ENCODE peak calls at places on chromosome 16, in seven cellular contexts. K is iPS DF 6.9; D is small intestine; O is CD8-positive, alpha-beta memory T cell; R is aorta; W is naive thymus-derived CD4-positive, alpha-beta T cell; E is prostate gland. I is an unnamed sample. For H3K36me3 and H3K4me1, the result is how much of the 10 kb centered on the place peaks cover.

GRCh38 chr16:65125871-65126270 is 4.0 kb upstream of the CDH11 start:
- DNase-seq in E (no peak), O (no peak), K (no peak), W (no peak), D (no peak), R (no peak), I (no peak)

GRCh38 chr16:2942045-2942444 is 22.0 kb upstream of the KREMEN2 start:
- DNase-seq in E (no peak), O (no peak), W (no peak), R (no peak), K (no peak), D (no peak), I (no peak)

GRCh38 chr16:65538945-65539344 is 417.1 kb upstream of the CDH11 start:
- DNase-seq in E (no peak), R (no peak), W (no peak), K (no peak), D (no peak), O (no peak), I (no peak)

GRCh38 chr16:10521681-10522274 is 58.6 kb downstream of the EMP2 start:
- DNase-seq in O (peak), E (peak), K (no peak), W (peak), R (no peak), D (peak), I (peak)

GRCh38 chr16:66844342-66845079 is at the start of gene CA7:
- DNase-seq in R (no peak), E (no peak), K (no peak), W (no peak), D (no peak), O (no peak), I (no peak)

GRCh38 chr16:12903325-12904040 is 2.1 kb downstream of the SHISA9 start:
- DNase-seq in K (no peak), W (no peak), D (no peak), E (no peak), O (no peak), R (no peak), I (no peak)

GRCh38 chr16:10170016-10170415 is 12.2 kb downstream of the GRIN2A start:
- DNase-seq in K (no peak), R (no peak), D (no peak), O (no peak), W (no peak), E (no peak), I (no peak)

GRCh38 chr16:30185683-30186421 is 2.5 kb downstream of the CORO1A start:
- DNase-seq in K (no peak), D (peak), O (peak), W (peak), R (peak), E (no peak), I (no peak)

GRCh38 chr16:25035494-25036405 is 20.6 kb upstream of the ARHGAP17 start:
- DNase-seq in D (peak), E (no peak), W (no peak), K (no peak), R (no peak), O (no peak), I (no peak)

GRCh38 chr16:58658796-58659211 is 25.8 kb downstream of the SLC38A7 start:
- DNase-seq in E (no peak), K (no peak), R (no peak), O (no peak), W (no peak), D (no peak), I (no peak)

GRCh38 chr16:11534262-11534661 is 52.5 kb downstream of the LITAF start:
- DNase-seq in R (no peak), D (no peak), O (no peak), W (no peak), E (no peak), K (no peak), I (no peak)

GRCh38 chr16:53991181-53992056 is 287.5 kb downstream of the FTO start:
- DNase-seq in K (no peak), W (no peak), E (peak), O (no peak), D (peak), R (no peak), I (no peak)

GRCh38 chr16:20327444-20328041 is at the start of gene GP2:
- DNase-seq in W (no peak), D (peak), O (no peak), K (no peak), R (no peak), E (peak), I (no peak)

GRCh38 chr16:89179148-89179484 is 7.6 kb downstream of the CDH15 start:
- DNase-seq in E (no peak), O (no peak), W (no peak), D (no peak), R (no peak), K (no peak), I (no peak)

GRCh38 chr16:89179656-89180315 is 8.2 kb downstream of the CDH15 start:
- DNase-seq in R (no peak), D (no peak), O (no peak), K (no peak), E (no peak), W (no peak), I (no peak)

GRCh38 chr16:89177501-89177900 is 6.0 kb downstream of the CDH15 start:
- DNase-seq in O (no peak), D (no peak), W (no peak), K (no peak), R (no peak), E (no peak), I (no peak)

GRCh38 chr16:89176717-89177116 is 5.2 kb downstream of the CDH15 start:
- DNase-seq in K (no peak), E (no peak), W (no peak), D (no peak), O (no peak), R (no peak), I (no peak)

GRCh38 chr16:89178453-89179147 is 7.1 kb downstream of the CDH15 start:
- DNase-seq in R (no peak), K (no peak), W (no peak), E (no peak), O (no peak), D (no peak), I (no peak)
- H3K36me3 ChIP-seq in R (under half), K (under half), W (under half), E (under half), O (under half), D (under half), I (under half)

GRCh38 chr16:82884320-82884898 is 257.6 kb downstream of the CDH13 start:
- DNase-seq in D (no peak), K (no peak), E (no peak), R (no peak), O (no peak), W (no peak), I (no peak)
- H3K4me1 ChIP-seq in D (under half), K (under half), E (under half), R (under half), O (under half), W (under half), I (under half)

GRCh38 chr16:79595261-79595660 is 5.3 kb downstream of the MAF start:
- DNase-seq in W (no peak), O (no peak), K (no peak), R (no peak), E (no peak), D (no peak), I (no peak)

GRCh38 chr16:79592150-79592549 is 8.4 kb downstream of the MAF start:
- DNase-seq in R (no peak), D (no peak), E (no peak), O (no peak), W (no peak), K (no peak), I (no peak)

GRCh38 chr16:79595916-79596450 is 4.6 kb downstream of the MAF start:
- DNase-seq in D (no peak), O (no peak), E (no peak), R (no peak), K (no peak), W (no peak), I (no peak)

GRCh38 chr16:79593754-79594153 is 6.8 kb downstream of the MAF start:
- DNase-seq in R (no peak), K (no peak), D (no peak), E (no peak), W (no peak), O (no peak), I (no peak)

DNA sequence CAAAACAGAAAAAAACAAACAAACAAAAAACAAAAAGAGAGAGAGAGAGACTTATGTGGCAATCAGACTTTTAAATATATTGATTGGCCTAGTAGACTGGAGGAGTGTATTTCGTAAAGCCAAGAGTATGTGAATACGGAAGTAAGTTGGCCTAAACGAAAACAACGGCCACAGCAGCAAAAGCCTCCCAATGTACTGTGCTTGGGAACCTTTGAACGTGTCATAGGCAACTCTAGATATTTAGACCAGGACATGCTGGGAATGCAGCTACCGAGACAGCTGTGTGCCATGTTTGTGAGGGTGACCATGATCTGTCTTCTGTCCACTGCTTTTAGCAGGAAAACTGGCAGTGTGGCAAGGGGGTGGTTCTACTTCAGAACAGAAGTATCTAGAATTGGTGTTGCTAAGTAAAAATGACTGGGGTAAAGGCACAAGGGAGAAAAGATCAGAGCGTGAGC is 7.4 kb downstream of the MAF start:
- DNase-seq in K (no peak), O (no peak), D (peak), E (no peak), R (no peak), W (no peak), I (no peak)
- H3K27ac ChIP-seq in K (no peak), O (no peak), D (peak), E (peak), R (no peak), W (no peak), I (peak)

DNA sequence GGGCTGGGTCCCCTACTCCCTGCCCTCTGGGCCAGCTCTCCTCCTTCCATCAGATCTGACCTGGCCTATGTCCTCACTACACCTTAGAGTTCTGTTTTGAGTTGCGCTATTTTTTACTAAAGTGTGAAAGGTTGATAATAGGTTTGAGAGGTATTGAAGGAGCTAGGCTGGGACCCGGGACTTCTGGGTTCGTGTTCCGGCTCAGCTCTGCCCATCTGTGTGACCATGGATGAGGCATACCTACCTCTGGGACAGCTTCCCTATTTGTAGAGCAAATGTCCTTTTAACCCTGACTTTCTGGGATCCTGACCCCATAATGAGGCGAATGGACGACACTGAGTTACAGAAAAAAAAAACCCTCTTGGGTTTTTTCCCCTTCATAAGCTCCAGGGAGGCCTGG is 36.0 kb downstream of the IL21R start:
- DNase-seq in D (no peak), K (no peak), R (no peak), O (no peak), E (no peak), W (peak), I (no peak)
- H3K36me3 ChIP-seq in D (under half), K (under half), R (under half), O (half or more), E (under half), W (under half), I (under half)

DNA sequence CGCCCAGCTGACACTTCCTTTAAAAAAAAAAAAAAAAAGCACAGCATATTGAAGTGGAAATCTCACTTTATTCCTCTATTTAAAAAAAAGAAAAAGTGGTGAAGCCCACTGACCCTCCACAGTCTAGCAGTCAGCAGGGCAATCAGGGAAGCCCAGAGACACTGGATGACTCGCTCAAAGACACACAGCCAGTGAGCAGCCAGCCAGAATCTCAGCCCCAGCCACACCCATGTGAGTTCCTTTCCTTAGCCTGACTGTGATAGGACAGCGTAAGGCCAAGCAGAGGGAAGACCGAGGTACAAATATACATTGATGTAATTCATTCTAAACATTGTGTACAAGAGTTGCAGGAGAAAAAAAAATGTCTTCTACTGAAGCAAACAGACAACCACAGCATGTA is 22.5 kb downstream of the XPO6 start:
- DNase-seq in R (no peak), K (no peak), O (no peak), E (no peak), W (no peak), D (peak), I (no peak)
- H3K4me1 ChIP-seq in R (under half), K (under half), O (half or more), E (under half), W (half or more), D (under half), I (under half)

DNA sequence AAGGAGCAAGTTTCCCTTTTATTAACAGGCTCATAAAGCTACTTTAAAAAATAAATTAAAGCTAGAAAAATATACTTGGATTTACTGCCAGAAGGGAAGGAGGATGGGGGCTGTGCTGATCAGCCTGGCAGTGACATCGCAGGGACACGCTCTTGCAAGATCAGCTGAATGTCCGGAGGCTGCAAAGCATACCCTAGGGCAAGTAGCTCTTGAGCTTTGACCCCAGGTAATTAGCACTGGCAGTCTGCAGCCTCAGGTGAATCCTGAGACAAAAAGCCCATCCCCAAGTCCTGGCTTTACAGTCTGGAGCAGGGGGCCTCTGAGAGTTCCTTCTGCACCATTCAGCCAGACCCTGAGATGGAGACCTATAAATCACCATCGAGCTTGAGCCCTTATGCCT is 131.8 kb downstream of the TMEM114 start:
- DNase-seq in D (peak), K (no peak), R (no peak), O (no peak), E (no peak), W (no peak), I (no peak)
- H3K27ac ChIP-seq in D (no peak), K (no peak), R (no peak), O (no peak), E (no peak), W (no peak), I (no peak)

GRCh38 chr16:88331989-88332920 is 50.5 kb upstream of the ZNF469 start:
- DNase-seq in E (peak), O (no peak), K (no peak), R (peak), W (no peak), D (no peak), I (peak)
- H3K36me3 ChIP-seq in E (under half), O (under half), K (under half), R (under half), W (under half), D (under half), I (under half)

GRCh38 chr16:89344846-89345577 is 127.5 kb downstream of the ZNF778 start:
- DNase-seq in R (peak), D (no peak), K (no peak), E (no peak), W (no peak), O (no peak), I (no peak)

GRCh38 chr16:89349947-89350633 is 132.6 kb downstream of the ZNF778 start:
- DNase-seq in R (no peak), K (no peak), O (no peak), D (no peak), E (no peak), W (no peak), I (no peak)

GRCh38 chr16:89345663-89346150 is 128.2 kb downstream of the ZNF778 start:
- DNase-seq in K (no peak), D (no peak), R (no peak), E (peak), O (no peak), W (no peak), I (no peak)

GRCh38 chr16:89346869-89347268 is 129.4 kb downstream of the ZNF778 start:
- DNase-seq in R (no peak), E (no peak), D (no peak), K (no peak), W (no peak), O (no peak), I (no peak)

GRCh38 chr16:89347807-89348206 is 130.3 kb downstream of the ZNF778 start:
- DNase-seq in W (no peak), R (peak), E (no peak), K (no peak), O (no peak), D (no peak), I (no peak)
- H3K4me1 ChIP-seq in W (under half), R (under half), E (under half), K (under half), O (under half), D (under half), I (under half)

I was measured in tibial nerve.